ENCODE peak calls at places on chromosomes 7 and 10, in four cellular contexts. L is RWPE1, G is IMR-90, T is AG09319. U is an unnamed sample.

GRCh38 chr7:88480901-88481300 is 174.2 kb upstream of the STEAP4 start:
- DNase-seq in L (no peak), G (no peak), T (no peak), U (no peak)

GRCh38 chr7:151849879-151850260 is 27.0 kb downstream of the PRKAG2 start:
- DNase-seq in L (no peak), G (no peak), T (no peak), U (no peak)

GRCh38 chr7:14978687-14979086 is 76.1 kb upstream of the DGKB start:
- DNase-seq in L (no peak), G (no peak), T (no peak), U (no peak)

GRCh38 chr10:79344502-79345195 is 2.6 kb upstream of the PPIF start:
- DNase-seq in L (no peak), G (no peak), T (no peak), U (no peak)

GRCh38 chr10:50832171-50832751 is 53.2 kb downstream of the A1CF start:
- DNase-seq in L (no peak), G (no peak), T (no peak), U (no peak)

GRCh38 chr10:3395041-3395440 is 222.5 kb upstream of the PITRM1 start:
- DNase-seq in L (no peak), G (no peak), T (no peak), U (no peak)

GRCh38 chr7:29421010-29421956 is 142.4 kb upstream of the PRR15 start:
- DNase-seq in L (no peak), G (no peak), T (no peak), U (no peak)

GRCh38 chr7:47663841-47664240 is 81.9 kb upstream of the TNS3 start:
- DNase-seq in L (no peak), G (no peak), T (no peak), U (no peak)

GRCh38 chr7:96676901-96677300 is 32.7 kb downstream of the SEM1 start:
- DNase-seq in L (no peak), G (no peak), T (no peak), U (no peak)

GRCh38 chr7:45714521-45714820 is 140.3 kb downstream of the ADCY1 start:
- DNase-seq in L (no peak), G (no peak), T (no peak), U (no peak)

DNA sequence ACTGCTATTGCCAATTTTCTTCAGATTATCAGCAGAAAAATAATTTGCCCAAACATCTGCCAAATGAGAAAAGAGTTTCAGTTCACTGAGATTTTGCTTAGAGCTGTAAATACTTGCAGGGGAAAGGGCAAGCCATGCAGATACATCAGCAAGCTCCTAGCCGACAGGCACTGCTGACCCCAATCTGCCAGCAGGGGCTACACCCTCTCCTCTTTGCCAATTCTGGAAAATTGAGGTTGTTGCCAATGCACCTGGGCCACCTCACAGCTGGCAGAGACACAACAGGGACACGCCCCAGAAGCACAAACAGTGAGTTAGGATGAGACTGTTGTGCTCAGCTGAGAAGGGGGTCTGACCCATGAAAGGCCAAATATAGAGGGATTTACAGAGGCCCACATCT is 129.5 kb upstream of the MYO3A start:
- DNase-seq in L (no peak), G (no peak), T (no peak), U (no peak)
- TF ChIP-seq CTCF in L (no peak), G (no peak), T (no peak), U (no peak)

GRCh38 chr7:118918556-118918955 is 694.1 kb downstream of the ANKRD7 start:
- DNase-seq in L (peak), G (peak), T (no peak), U (no peak)
- TF ChIP-seq CTCF in L (peak), G (peak), T (no peak), U (no peak)

DNA sequence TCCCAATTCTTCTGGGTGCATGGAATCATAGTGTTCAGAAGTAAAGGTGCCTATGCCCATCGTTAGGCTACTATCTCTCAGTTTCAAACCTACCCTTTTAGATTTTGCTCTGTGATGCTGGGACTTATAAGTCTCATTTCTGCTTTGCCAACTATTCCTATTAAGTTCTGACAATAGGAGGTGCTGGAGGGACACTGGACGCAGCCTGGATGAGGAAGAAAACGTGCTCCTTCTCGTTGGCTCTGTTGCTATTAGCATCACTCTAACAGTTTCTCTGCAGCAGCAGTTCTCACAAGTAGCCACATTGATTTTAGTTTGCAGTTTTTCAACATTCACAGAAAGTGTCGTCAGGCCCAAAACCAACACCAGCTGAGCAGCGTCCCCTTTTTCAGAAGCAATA is 72.4 kb downstream of the ABCC2 start:
- DNase-seq in L (no peak), G (peak), T (peak), U (no peak)
- TF ChIP-seq CTCF in L (no peak), G (peak), T (peak), U (peak)

DNA sequence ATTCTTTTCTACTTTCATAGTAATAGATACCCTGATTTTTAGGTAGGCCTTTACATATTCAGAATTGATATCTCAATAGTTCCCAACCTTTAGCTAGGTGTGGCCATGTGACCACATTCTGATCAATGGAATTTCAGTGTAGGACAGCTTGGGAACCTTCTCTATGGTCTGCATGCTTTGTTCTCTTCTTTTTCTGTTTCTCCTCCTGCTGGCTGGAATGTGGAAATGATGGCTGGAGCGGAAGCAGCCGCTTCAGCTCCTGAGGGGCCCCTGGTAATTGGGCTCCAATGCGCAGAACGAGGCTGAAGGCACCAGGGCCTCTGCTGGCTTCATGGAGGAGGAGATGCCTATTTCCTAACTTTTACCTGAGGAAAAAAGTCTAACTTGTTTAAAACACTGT is 152.6 kb downstream of the ZMYND11 start:
- DNase-seq in L (peak), G (no peak), T (no peak), U (no peak)
- TF ChIP-seq CTCF in L (no peak), G (peak), T (peak), U (no peak)

GRCh38 chr10:76082956-76083355 is 651.5 kb downstream of the LRMDA start:
- DNase-seq in L (no peak), G (peak), T (no peak), U (no peak)
- TF ChIP-seq CTCF in L (no peak), G (no peak), T (no peak), U (no peak)

DNA sequence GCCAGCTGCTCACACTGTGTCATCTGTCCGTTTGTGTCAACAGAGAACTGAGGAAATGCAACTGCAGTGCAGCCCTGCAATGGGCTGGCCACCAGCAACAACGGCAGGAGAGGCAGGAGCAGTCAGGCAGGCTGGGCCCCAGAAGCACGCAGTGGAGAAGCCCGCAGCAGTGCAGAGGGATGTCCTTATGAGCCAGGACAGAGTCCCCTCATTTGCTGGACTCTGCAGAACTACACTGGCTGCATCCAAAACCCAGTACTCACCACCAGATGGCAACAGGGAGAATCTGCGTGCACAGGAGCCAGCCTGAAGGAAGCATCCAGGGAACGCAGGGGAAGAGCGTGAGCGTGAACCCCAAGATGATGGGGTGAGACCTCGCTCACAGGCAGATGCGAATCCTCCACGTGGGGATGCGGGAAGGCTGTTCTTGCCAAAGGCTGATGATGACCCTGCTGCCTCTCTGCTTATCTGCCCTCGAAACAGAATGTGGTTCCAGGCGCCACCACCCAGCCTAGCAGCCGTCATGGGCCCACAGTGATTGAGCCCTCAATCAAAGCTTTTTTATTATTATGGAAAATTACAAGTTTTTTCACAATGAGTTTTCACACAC is 232.1 kb downstream of the PTPRN2 start:
- DNase-seq in L (no peak), G (no peak), T (no peak), U (no peak)
- TF ChIP-seq CTCF in L (peak), G (no peak), T (no peak), U (no peak)

U was measured in CD14-positive monocyte.